ENCODE peak calls at places on chromosomes 13 and 19, in ten cellular contexts. One of them, this sample, is unnamed.

GRCh38 chr13:60627071-60627686 is 230.2 kb downstream of the TDRD3 start:
- DNase-seq in activated T-cell treated with anti-CD3 and anti-CD28 coated beads for 1 hour: no peak
- DNase-seq in aorta: no peak
- DNase-seq in caudate nucleus: peak
- DNase-seq in stimulated activated CD4-positive, alpha-beta T cell treated with anti-CD3 and anti-CD28 coated beads, Interleukin-2, amount 100 ng/mL, for 24 hours: peak
- DNase-seq in GOT3: no peak
- DNase-seq in NCI-H2081: peak
- DNase-seq in IMR-90: peak
- DNase-seq in nephron progenitor cell: peak
- DNase-seq in NCI-H1436: peak
- DNase-seq in this sample: peak

GRCh38 chr19:17195106-17195505 is 20.1 kb upstream of the USE1 start:
- DNase-seq in activated T-cell treated with anti-CD3 and anti-CD28 coated beads for 1 hour: no peak
- DNase-seq in aorta: no peak
- DNase-seq in caudate nucleus: no peak
- DNase-seq in stimulated activated CD4-positive, alpha-beta T cell treated with anti-CD3 and anti-CD28 coated beads, Interleukin-2, amount 100 ng/mL, for 24 hours: no peak
- DNase-seq in GOT3: no peak
- DNase-seq in NCI-H2081: no peak
- DNase-seq in IMR-90: no peak
- DNase-seq in nephron progenitor cell: no peak
- DNase-seq in NCI-H1436: no peak
- DNase-seq in this sample: no peak

GRCh38 chr13:83620535-83621220 is 261.6 kb downstream of the SLITRK1 start:
- DNase-seq in activated T-cell treated with anti-CD3 and anti-CD28 coated beads for 1 hour: no peak
- DNase-seq in aorta: no peak
- DNase-seq in caudate nucleus: no peak
- DNase-seq in stimulated activated CD4-positive, alpha-beta T cell treated with anti-CD3 and anti-CD28 coated beads, Interleukin-2, amount 100 ng/mL, for 24 hours: no peak
- DNase-seq in GOT3: no peak
- DNase-seq in NCI-H2081: no peak
- DNase-seq in IMR-90: peak
- DNase-seq in nephron progenitor cell: no peak
- DNase-seq in NCI-H1436: no peak
- DNase-seq in this sample: peak

GRCh38 chr19:41795031-41795461 is 1.3 kb upstream of the CEACAM3 start:
- DNase-seq in activated T-cell treated with anti-CD3 and anti-CD28 coated beads for 1 hour: peak
- DNase-seq in aorta: peak
- DNase-seq in caudate nucleus: no peak
- DNase-seq in stimulated activated CD4-positive, alpha-beta T cell treated with anti-CD3 and anti-CD28 coated beads, Interleukin-2, amount 100 ng/mL, for 24 hours: peak
- DNase-seq in GOT3: no peak
- DNase-seq in NCI-H2081: peak
- DNase-seq in IMR-90: peak
- DNase-seq in nephron progenitor cell: peak
- DNase-seq in NCI-H1436: peak
- DNase-seq in this sample: peak

GRCh38 chr19:53333071-53333465 is 481 bp upstream of the ZNF845 start:
- DNase-seq in activated T-cell treated with anti-CD3 and anti-CD28 coated beads for 1 hour: peak
- DNase-seq in aorta: peak
- DNase-seq in caudate nucleus: no peak
- DNase-seq in stimulated activated CD4-positive, alpha-beta T cell treated with anti-CD3 and anti-CD28 coated beads, Interleukin-2, amount 100 ng/mL, for 24 hours: peak
- DNase-seq in GOT3: no peak
- DNase-seq in NCI-H2081: peak
- DNase-seq in IMR-90: no peak
- DNase-seq in nephron progenitor cell: peak
- DNase-seq in NCI-H1436: peak
- DNase-seq in this sample: no peak

GRCh38 chr19:14113762-14114414 is 3.7 kb downstream of the PRKACA start:
- DNase-seq in activated T-cell treated with anti-CD3 and anti-CD28 coated beads for 1 hour: peak
- DNase-seq in aorta: peak
- DNase-seq in caudate nucleus: no peak
- DNase-seq in stimulated activated CD4-positive, alpha-beta T cell treated with anti-CD3 and anti-CD28 coated beads, Interleukin-2, amount 100 ng/mL, for 24 hours: peak
- DNase-seq in GOT3: no peak
- DNase-seq in NCI-H2081: no peak
- DNase-seq in IMR-90: no peak
- DNase-seq in nephron progenitor cell: no peak
- DNase-seq in NCI-H1436: no peak
- DNase-seq in this sample: no peak

GRCh38 chr13:64471916-64472315 is 2758.2 kb downstream of the PCDH9 start:
- DNase-seq in activated T-cell treated with anti-CD3 and anti-CD28 coated beads for 1 hour: no peak
- DNase-seq in aorta: no peak
- DNase-seq in caudate nucleus: no peak
- DNase-seq in stimulated activated CD4-positive, alpha-beta T cell treated with anti-CD3 and anti-CD28 coated beads, Interleukin-2, amount 100 ng/mL, for 24 hours: no peak
- DNase-seq in GOT3: no peak
- DNase-seq in NCI-H2081: peak
- DNase-seq in IMR-90: peak
- DNase-seq in nephron progenitor cell: no peak
- DNase-seq in NCI-H1436: no peak
- DNase-seq in this sample: peak

GRCh38 chr19:43354305-43354627 is 780 bp downstream of the CD177 start:
- DNase-seq in activated T-cell treated with anti-CD3 and anti-CD28 coated beads for 1 hour: no peak
- DNase-seq in aorta: no peak
- DNase-seq in caudate nucleus: no peak
- DNase-seq in stimulated activated CD4-positive, alpha-beta T cell treated with anti-CD3 and anti-CD28 coated beads, Interleukin-2, amount 100 ng/mL, for 24 hours: no peak
- DNase-seq in GOT3: no peak
- DNase-seq in NCI-H2081: no peak
- DNase-seq in IMR-90: no peak
- DNase-seq in nephron progenitor cell: peak
- DNase-seq in NCI-H1436: no peak
- DNase-seq in this sample: no peak

GRCh38 chr19:588093-588742 is 1.5 kb upstream of the HCN2 start:
- DNase-seq in activated T-cell treated with anti-CD3 and anti-CD28 coated beads for 1 hour: peak
- DNase-seq in aorta: no peak
- DNase-seq in caudate nucleus: peak
- DNase-seq in stimulated activated CD4-positive, alpha-beta T cell treated with anti-CD3 and anti-CD28 coated beads, Interleukin-2, amount 100 ng/mL, for 24 hours: peak
- DNase-seq in GOT3: peak
- DNase-seq in NCI-H2081: peak
- DNase-seq in IMR-90: peak
- DNase-seq in nephron progenitor cell: peak
- DNase-seq in NCI-H1436: peak
- DNase-seq in this sample: peak

GRCh38 chr13:106310450-106310849 is 225.0 kb downstream of the EFNB2 start:
- DNase-seq in activated T-cell treated with anti-CD3 and anti-CD28 coated beads for 1 hour: no peak
- DNase-seq in aorta: no peak
- DNase-seq in caudate nucleus: no peak
- DNase-seq in stimulated activated CD4-positive, alpha-beta T cell treated with anti-CD3 and anti-CD28 coated beads, Interleukin-2, amount 100 ng/mL, for 24 hours: no peak
- DNase-seq in GOT3: no peak
- DNase-seq in NCI-H2081: no peak
- DNase-seq in IMR-90: no peak
- DNase-seq in nephron progenitor cell: no peak
- DNase-seq in NCI-H1436: no peak
- DNase-seq in this sample: no peak

GRCh38 chr13:61246351-61246750 is 169.3 kb downstream of the PCDH20 start:
- DNase-seq in activated T-cell treated with anti-CD3 and anti-CD28 coated beads for 1 hour: no peak
- DNase-seq in aorta: no peak
- DNase-seq in caudate nucleus: no peak
- DNase-seq in stimulated activated CD4-positive, alpha-beta T cell treated with anti-CD3 and anti-CD28 coated beads, Interleukin-2, amount 100 ng/mL, for 24 hours: no peak
- DNase-seq in GOT3: no peak
- DNase-seq in NCI-H2081: no peak
- DNase-seq in IMR-90: no peak
- DNase-seq in nephron progenitor cell: no peak
- DNase-seq in NCI-H1436: no peak
- DNase-seq in this sample: no peak

GRCh38 chr19:3057275-3057714 is 5.0 kb downstream of the TLE5 start:
- DNase-seq in activated T-cell treated with anti-CD3 and anti-CD28 coated beads for 1 hour: no peak
- DNase-seq in aorta: peak
- DNase-seq in caudate nucleus: peak
- DNase-seq in stimulated activated CD4-positive, alpha-beta T cell treated with anti-CD3 and anti-CD28 coated beads, Interleukin-2, amount 100 ng/mL, for 24 hours: no peak
- DNase-seq in GOT3: no peak
- DNase-seq in NCI-H2081: peak
- DNase-seq in IMR-90: no peak
- DNase-seq in nephron progenitor cell: peak
- DNase-seq in NCI-H1436: no peak
- DNase-seq in this sample: peak

GRCh38 chr13:79642596-79642995 is 161.6 kb downstream of the NDFIP2 start:
- DNase-seq in activated T-cell treated with anti-CD3 and anti-CD28 coated beads for 1 hour: no peak
- DNase-seq in aorta: no peak
- DNase-seq in caudate nucleus: no peak
- DNase-seq in stimulated activated CD4-positive, alpha-beta T cell treated with anti-CD3 and anti-CD28 coated beads, Interleukin-2, amount 100 ng/mL, for 24 hours: no peak
- DNase-seq in GOT3: no peak
- DNase-seq in NCI-H2081: no peak
- DNase-seq in IMR-90: no peak
- DNase-seq in nephron progenitor cell: no peak
- DNase-seq in NCI-H1436: no peak
- DNase-seq in this sample: no peak

GRCh38 chr19:33260628-33261418 is 35.2 kb upstream of the SLC7A10 start:
- DNase-seq in activated T-cell treated with anti-CD3 and anti-CD28 coated beads for 1 hour: no peak
- DNase-seq in aorta: peak
- DNase-seq in caudate nucleus: no peak
- DNase-seq in stimulated activated CD4-positive, alpha-beta T cell treated with anti-CD3 and anti-CD28 coated beads, Interleukin-2, amount 100 ng/mL, for 24 hours: no peak
- DNase-seq in GOT3: no peak
- DNase-seq in NCI-H2081: no peak
- DNase-seq in IMR-90: no peak
- DNase-seq in nephron progenitor cell: no peak
- DNase-seq in NCI-H1436: no peak
- DNase-seq in this sample: no peak

GRCh38 chr19:40565910-40566495 is 10.7 kb upstream of the SHKBP1 start:
- DNase-seq in activated T-cell treated with anti-CD3 and anti-CD28 coated beads for 1 hour: no peak
- DNase-seq in aorta: no peak
- DNase-seq in caudate nucleus: no peak
- DNase-seq in stimulated activated CD4-positive, alpha-beta T cell treated with anti-CD3 and anti-CD28 coated beads, Interleukin-2, amount 100 ng/mL, for 24 hours: no peak
- DNase-seq in GOT3: no peak
- DNase-seq in NCI-H2081: no peak
- DNase-seq in IMR-90: no peak
- DNase-seq in nephron progenitor cell: no peak
- DNase-seq in NCI-H1436: no peak
- DNase-seq in this sample: no peak

GRCh38 chr13:51594432-51594831 is 10.2 kb downstream of the WDFY2 start:
- DNase-seq in activated T-cell treated with anti-CD3 and anti-CD28 coated beads for 1 hour: no peak
- DNase-seq in aorta: no peak
- DNase-seq in caudate nucleus: no peak
- DNase-seq in stimulated activated CD4-positive, alpha-beta T cell treated with anti-CD3 and anti-CD28 coated beads, Interleukin-2, amount 100 ng/mL, for 24 hours: no peak
- DNase-seq in GOT3: no peak
- DNase-seq in NCI-H2081: no peak
- DNase-seq in IMR-90: no peak
- DNase-seq in nephron progenitor cell: no peak
- DNase-seq in NCI-H1436: no peak
- DNase-seq in this sample: no peak

GRCh38 chr13:46622918-46623256 is 69.9 kb downstream of the LRCH1 start:
- DNase-seq in activated T-cell treated with anti-CD3 and anti-CD28 coated beads for 1 hour: no peak
- DNase-seq in aorta: peak
- DNase-seq in caudate nucleus: no peak
- DNase-seq in stimulated activated CD4-positive, alpha-beta T cell treated with anti-CD3 and anti-CD28 coated beads, Interleukin-2, amount 100 ng/mL, for 24 hours: no peak
- DNase-seq in GOT3: peak
- DNase-seq in NCI-H2081: peak
- DNase-seq in IMR-90: peak
- DNase-seq in nephron progenitor cell: no peak
- DNase-seq in NCI-H1436: peak
- DNase-seq in this sample: peak

This sample was measured in LHCN-M2.